ENCODE peak calls at places on chromosome 6, in eight cellular contexts. One of them, this sample, is unnamed.

GRCh38 chr6:5521322-5521721 is 260.0 kb downstream of the FARS2 start:
- DNase-seq in fibroblast of villous mesenchyme: no peak
- DNase-seq in progenitor cell of endocrine pancreas: no peak
- DNase-seq in left lung: no peak
- DNase-seq in RWPE1: no peak
- DNase-seq in brain microvascular endothelial cell: no peak
- DNase-seq in natural killer cell: no peak
- DNase-seq in GM12864: no peak
- DNase-seq in this sample: no peak

GRCh38 chr6:90219168-90219985 is 77.3 kb downstream of the BACH2 start:
- DNase-seq in fibroblast of villous mesenchyme: peak
- DNase-seq in progenitor cell of endocrine pancreas: peak
- DNase-seq in left lung: no peak
- DNase-seq in RWPE1: no peak
- DNase-seq in brain microvascular endothelial cell: peak
- DNase-seq in natural killer cell: no peak
- DNase-seq in GM12864: no peak
- DNase-seq in this sample: no peak

GRCh38 chr6:136822051-136822378 is 377 bp upstream of the PEX7 start:
- DNase-seq in fibroblast of villous mesenchyme: peak
- DNase-seq in progenitor cell of endocrine pancreas: no peak
- DNase-seq in left lung: no peak
- DNase-seq in RWPE1: peak
- DNase-seq in brain microvascular endothelial cell: no peak
- DNase-seq in natural killer cell: no peak
- DNase-seq in GM12864: peak
- DNase-seq in this sample: no peak

GRCh38 chr6:42451595-42452170 is at the start of gene TRERF1:
- DNase-seq in fibroblast of villous mesenchyme: peak
- DNase-seq in progenitor cell of endocrine pancreas: peak
- DNase-seq in left lung: peak
- DNase-seq in RWPE1: peak
- DNase-seq in brain microvascular endothelial cell: peak
- DNase-seq in natural killer cell: peak
- DNase-seq in GM12864: peak
- DNase-seq in this sample: no peak

GRCh38 chr6:147752686-147753418 is 244.4 kb downstream of the SAMD5 start:
- DNase-seq in fibroblast of villous mesenchyme: no peak
- DNase-seq in progenitor cell of endocrine pancreas: no peak
- DNase-seq in left lung: no peak
- DNase-seq in RWPE1: no peak
- DNase-seq in brain microvascular endothelial cell: no peak
- DNase-seq in natural killer cell: no peak
- DNase-seq in GM12864: no peak
- DNase-seq in this sample: no peak

GRCh38 chr6:42113929-42114636 is 28.3 kb downstream of the C6orf132 start:
- DNase-seq in fibroblast of villous mesenchyme: peak
- DNase-seq in progenitor cell of endocrine pancreas: no peak
- DNase-seq in left lung: no peak
- DNase-seq in RWPE1: peak
- DNase-seq in brain microvascular endothelial cell: no peak
- DNase-seq in natural killer cell: no peak
- DNase-seq in GM12864: no peak
- DNase-seq in this sample: no peak

GRCh38 chr6:113616875-113617274 is 240.3 kb upstream of the MARCKS start:
- DNase-seq in fibroblast of villous mesenchyme: no peak
- DNase-seq in progenitor cell of endocrine pancreas: no peak
- DNase-seq in left lung: no peak
- DNase-seq in RWPE1: no peak
- DNase-seq in brain microvascular endothelial cell: no peak
- DNase-seq in natural killer cell: no peak
- DNase-seq in GM12864: no peak
- DNase-seq in this sample: no peak

GRCh38 chr6:57006101-57006500 is 40.4 kb upstream of the KIAA1586 start:
- DNase-seq in fibroblast of villous mesenchyme: no peak
- DNase-seq in progenitor cell of endocrine pancreas: no peak
- DNase-seq in left lung: no peak
- DNase-seq in RWPE1: no peak
- DNase-seq in brain microvascular endothelial cell: no peak
- DNase-seq in natural killer cell: no peak
- DNase-seq in GM12864: no peak
- DNase-seq in this sample: no peak

GRCh38 chr6:21678990-21679389 is 85.4 kb downstream of the SOX4 start:
- DNase-seq in fibroblast of villous mesenchyme: peak
- DNase-seq in progenitor cell of endocrine pancreas: no peak
- DNase-seq in left lung: no peak
- DNase-seq in RWPE1: no peak
- DNase-seq in brain microvascular endothelial cell: peak
- DNase-seq in natural killer cell: no peak
- DNase-seq in GM12864: no peak
- DNase-seq in this sample: no peak

GRCh38 chr6:49151461-49151860 is 311.6 kb downstream of the MMUT start:
- DNase-seq in fibroblast of villous mesenchyme: peak
- DNase-seq in progenitor cell of endocrine pancreas: no peak
- DNase-seq in left lung: no peak
- DNase-seq in RWPE1: no peak
- DNase-seq in brain microvascular endothelial cell: no peak
- DNase-seq in natural killer cell: no peak
- DNase-seq in GM12864: no peak
- DNase-seq in this sample: no peak

GRCh38 chr6:41289815-41290214 is 3.3 kb upstream of the TREM1 start:
- DNase-seq in fibroblast of villous mesenchyme: no peak
- DNase-seq in progenitor cell of endocrine pancreas: no peak
- DNase-seq in left lung: no peak
- DNase-seq in RWPE1: no peak
- DNase-seq in brain microvascular endothelial cell: no peak
- DNase-seq in natural killer cell: no peak
- DNase-seq in GM12864: no peak
- DNase-seq in this sample: no peak

GRCh38 chr6:83908813-83909212 is 49.3 kb downstream of the CYB5R4 start:
- DNase-seq in fibroblast of villous mesenchyme: no peak
- DNase-seq in progenitor cell of endocrine pancreas: no peak
- DNase-seq in left lung: no peak
- DNase-seq in RWPE1: peak
- DNase-seq in brain microvascular endothelial cell: peak
- DNase-seq in natural killer cell: no peak
- DNase-seq in GM12864: no peak
- DNase-seq in this sample: no peak

GRCh38 chr6:89818977-89819335 is 638 bp downstream of the MDN1 start:
- DNase-seq in fibroblast of villous mesenchyme: peak
- DNase-seq in progenitor cell of endocrine pancreas: no peak
- DNase-seq in left lung: no peak
- DNase-seq in RWPE1: peak
- DNase-seq in brain microvascular endothelial cell: peak
- DNase-seq in natural killer cell: no peak
- DNase-seq in GM12864: no peak
- DNase-seq in this sample: no peak

GRCh38 chr6:80638222-80639055 is 532.0 kb downstream of the BCKDHB start:
- DNase-seq in fibroblast of villous mesenchyme: peak
- DNase-seq in progenitor cell of endocrine pancreas: no peak
- DNase-seq in left lung: no peak
- DNase-seq in RWPE1: peak
- DNase-seq in brain microvascular endothelial cell: peak
- DNase-seq in natural killer cell: no peak
- DNase-seq in GM12864: no peak
- DNase-seq in this sample: no peak

GRCh38 chr6:152124432-152125074 is 317.1 kb downstream of the ESR1 start:
- DNase-seq in fibroblast of villous mesenchyme: peak
- DNase-seq in progenitor cell of endocrine pancreas: no peak
- DNase-seq in left lung: no peak
- DNase-seq in RWPE1: peak
- DNase-seq in brain microvascular endothelial cell: peak
- DNase-seq in natural killer cell: no peak
- DNase-seq in GM12864: peak
- DNase-seq in this sample: no peak

GRCh38 chr6:106473807-106474206 is 113.3 kb downstream of the CRYBG1 start:
- DNase-seq in fibroblast of villous mesenchyme: peak
- DNase-seq in progenitor cell of endocrine pancreas: no peak
- DNase-seq in left lung: no peak
- DNase-seq in RWPE1: peak
- DNase-seq in brain microvascular endothelial cell: no peak
- DNase-seq in natural killer cell: no peak
- DNase-seq in GM12864: no peak
- DNase-seq in this sample: no peak

GRCh38 chr6:14889172-14889571 is 356.7 kb upstream of the JARID2 start:
- DNase-seq in fibroblast of villous mesenchyme: peak
- DNase-seq in progenitor cell of endocrine pancreas: no peak
- DNase-seq in left lung: no peak
- DNase-seq in RWPE1: no peak
- DNase-seq in brain microvascular endothelial cell: peak
- DNase-seq in natural killer cell: no peak
- DNase-seq in GM12864: no peak
- DNase-seq in this sample: no peak

DNA sequence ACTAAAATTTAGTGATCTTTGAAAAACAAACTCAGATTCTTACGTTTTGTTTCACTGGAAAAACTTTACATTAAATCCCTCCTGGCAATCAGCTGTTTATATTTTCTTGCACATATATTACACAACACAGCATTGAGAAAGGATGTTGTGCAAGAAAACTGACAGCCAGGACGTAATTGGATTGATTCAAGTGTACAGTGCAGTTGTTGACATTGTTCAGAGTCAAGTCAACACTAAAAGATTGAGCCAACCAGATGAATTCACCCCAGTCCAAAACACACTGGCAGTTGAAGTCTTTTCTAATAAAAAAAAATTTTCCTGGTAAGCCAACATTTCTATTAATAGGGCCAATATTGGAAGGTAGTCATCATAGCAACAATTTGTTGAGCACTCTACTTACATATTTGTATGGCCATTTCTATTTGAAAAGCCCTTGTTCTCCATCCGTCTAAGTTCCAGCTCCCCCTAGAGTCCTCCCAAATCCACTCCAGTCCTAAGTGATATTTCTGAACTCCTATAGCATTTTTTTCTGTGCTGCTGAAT is 20.9 kb upstream of the VNN1 start:
- DNase-seq in fibroblast of villous mesenchyme: peak
- DNase-seq in progenitor cell of endocrine pancreas: no peak
- DNase-seq in left lung: no peak
- DNase-seq in RWPE1: no peak
- DNase-seq in brain microvascular endothelial cell: no peak
- DNase-seq in natural killer cell: no peak
- DNase-seq in GM12864: no peak
- DNase-seq in this sample: no peak
- TF ChIP-seq CTCF in fibroblast of villous mesenchyme: peak
- TF ChIP-seq CTCF in progenitor cell of endocrine pancreas: peak
- TF ChIP-seq CTCF in left lung: no peak
- TF ChIP-seq CTCF in RWPE1: no peak
- TF ChIP-seq CTCF in brain microvascular endothelial cell: peak
- TF ChIP-seq CTCF in natural killer cell: no peak
- TF ChIP-seq CTCF in GM12864: peak
- TF ChIP-seq CTCF in this sample: no peak

GRCh38 chr6:85824329-85824728 is 181.6 kb upstream of the SYNCRIP start:
- DNase-seq in fibroblast of villous mesenchyme: no peak
- DNase-seq in progenitor cell of endocrine pancreas: no peak
- DNase-seq in left lung: no peak
- DNase-seq in RWPE1: no peak
- DNase-seq in brain microvascular endothelial cell: no peak
- DNase-seq in natural killer cell: no peak
- DNase-seq in GM12864: no peak
- DNase-seq in this sample: no peak
- TF ChIP-seq CTCF in fibroblast of villous mesenchyme: no peak
- TF ChIP-seq CTCF in progenitor cell of endocrine pancreas: no peak
- TF ChIP-seq CTCF in left lung: no peak
- TF ChIP-seq CTCF in RWPE1: no peak
- TF ChIP-seq CTCF in brain microvascular endothelial cell: no peak
- TF ChIP-seq CTCF in natural killer cell: no peak
- TF ChIP-seq CTCF in GM12864: no peak
- TF ChIP-seq CTCF in this sample: no peak

GRCh38 chr6:18262812-18263560 is 1.3 kb downstream of the DEK start:
- DNase-seq in fibroblast of villous mesenchyme: peak
- DNase-seq in progenitor cell of endocrine pancreas: no peak
- DNase-seq in left lung: no peak
- DNase-seq in RWPE1: no peak
- DNase-seq in brain microvascular endothelial cell: no peak
- DNase-seq in natural killer cell: no peak
- DNase-seq in GM12864: peak
- DNase-seq in this sample: no peak

GRCh38 chr6:18263561-18264337 is 581 bp downstream of the DEK start:
- DNase-seq in fibroblast of villous mesenchyme: peak
- DNase-seq in progenitor cell of endocrine pancreas: peak
- DNase-seq in left lung: peak
- DNase-seq in RWPE1: peak
- DNase-seq in brain microvascular endothelial cell: no peak
- DNase-seq in natural killer cell: peak
- DNase-seq in GM12864: no peak
- DNase-seq in this sample: peak

GRCh38 chr6:18265787-18266523 is 1.6 kb upstream of the DEK start:
- DNase-seq in fibroblast of villous mesenchyme: no peak
- DNase-seq in progenitor cell of endocrine pancreas: no peak
- DNase-seq in left lung: no peak
- DNase-seq in RWPE1: no peak
- DNase-seq in brain microvascular endothelial cell: no peak
- DNase-seq in natural killer cell: no peak
- DNase-seq in GM12864: no peak
- DNase-seq in this sample: no peak

GRCh38 chr6:18265099-18265372 is 706 bp upstream of the DEK start:
- DNase-seq in fibroblast of villous mesenchyme: no peak
- DNase-seq in progenitor cell of endocrine pancreas: no peak
- DNase-seq in left lung: no peak
- DNase-seq in RWPE1: no peak
- DNase-seq in brain microvascular endothelial cell: no peak
- DNase-seq in natural killer cell: no peak
- DNase-seq in GM12864: no peak
- DNase-seq in this sample: no peak

DNA sequence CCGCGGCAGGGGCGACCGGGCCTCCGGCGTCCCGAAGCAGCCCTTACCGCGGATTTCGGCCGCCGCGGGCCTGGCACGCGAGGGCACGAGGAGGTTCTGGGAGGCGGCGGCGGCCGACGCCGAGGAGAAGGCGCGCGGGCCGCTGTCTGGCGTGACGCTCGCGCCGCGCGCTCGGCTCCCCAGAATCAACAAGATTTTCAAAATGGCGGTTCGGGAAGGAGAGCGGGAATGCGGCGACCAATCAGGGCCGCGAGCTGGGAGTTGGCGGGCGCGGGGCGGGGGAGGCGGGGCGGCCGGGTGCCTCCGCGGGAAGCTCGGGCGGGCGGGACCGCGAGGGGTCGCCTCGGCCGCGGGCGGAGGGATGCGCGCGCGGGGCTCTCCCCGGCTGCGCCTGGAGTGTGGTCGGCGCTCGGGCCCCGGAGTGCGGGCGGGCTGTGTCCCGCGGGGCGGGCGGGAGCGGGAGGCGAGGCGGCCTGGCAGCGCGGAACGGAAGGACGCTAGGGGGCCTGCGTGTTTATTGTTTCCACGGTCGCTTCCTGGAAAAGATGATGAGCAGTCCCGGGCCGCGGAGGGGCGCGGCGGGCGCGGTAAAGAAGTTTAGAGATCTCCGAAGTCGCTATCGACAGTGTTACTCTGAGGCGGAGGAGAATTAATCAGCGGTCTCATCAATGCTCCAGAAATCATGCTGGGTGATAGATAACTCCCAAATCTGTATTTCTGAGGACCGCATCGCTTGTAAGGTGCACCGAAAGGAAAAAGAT is at the start of gene DEK:
- DNase-seq in fibroblast of villous mesenchyme: peak
- DNase-seq in progenitor cell of endocrine pancreas: peak
- DNase-seq in left lung: peak
- DNase-seq in RWPE1: peak
- DNase-seq in brain microvascular endothelial cell: peak
- DNase-seq in natural killer cell: peak
- DNase-seq in GM12864: no peak
- DNase-seq in this sample: peak
- TF ChIP-seq CTCF in fibroblast of villous mesenchyme: peak
- TF ChIP-seq CTCF in progenitor cell of endocrine pancreas: peak
- TF ChIP-seq CTCF in left lung: peak
- TF ChIP-seq CTCF in RWPE1: peak
- TF ChIP-seq CTCF in brain microvascular endothelial cell: peak
- TF ChIP-seq CTCF in natural killer cell: peak
- TF ChIP-seq CTCF in GM12864: peak
- TF ChIP-seq CTCF in this sample: no peak

GRCh38 chr6:35071347-35071994 is 69.7 kb downstream of the TCP11 start:
- DNase-seq in fibroblast of villous mesenchyme: no peak
- DNase-seq in progenitor cell of endocrine pancreas: no peak
- DNase-seq in left lung: no peak
- DNase-seq in RWPE1: no peak
- DNase-seq in brain microvascular endothelial cell: no peak
- DNase-seq in natural killer cell: no peak
- DNase-seq in GM12864: no peak
- DNase-seq in this sample: no peak
- TF ChIP-seq CTCF in fibroblast of villous mesenchyme: no peak
- TF ChIP-seq CTCF in progenitor cell of endocrine pancreas: no peak
- TF ChIP-seq CTCF in left lung: no peak
- TF ChIP-seq CTCF in RWPE1: no peak
- TF ChIP-seq CTCF in brain microvascular endothelial cell: no peak
- TF ChIP-seq CTCF in natural killer cell: no peak
- TF ChIP-seq CTCF in GM12864: no peak
- TF ChIP-seq CTCF in this sample: no peak

This sample was measured in omental fat pad.